ENCODE peak calls at places on chromosomes 4 and X, in eight cellular contexts. U, W, C, Q, M, E, R and G are unnamed samples.

GRCh38 chr4:57945298-57945697 is 835.1 kb upstream of the IGFBP7 start:
- DNase-seq in M (no peak), W (no peak), E (no peak), R (no peak), Q (no peak), C (no peak), U (no peak), G (no peak)

GRCh38 chr4:37682701-37683401 is 3.3 kb downstream of the RELL1 start:
- DNase-seq in C (no peak), E (peak; percentile 65), Q (no peak), M (peak; percentile 69), W (no peak), U (no peak), R (no peak), G (no peak)

GRCh38 chrX:17860811-17861495 is at the start of gene RAI2:
- DNase-seq in W (no peak), R (peak; percentile 75), U (no peak), E (no peak), C (peak; percentile 48), Q (no peak), M (peak; percentile 50), G (no peak)

GRCh38 chr4:38752393-38752961 is 30.3 kb downstream of the TLR10 start:
- DNase-seq in E (no peak), U (no peak), R (no peak), W (peak; percentile 54), C (no peak), M (no peak), Q (no peak), G (no peak)

GRCh38 chr4:971670-972500 is 1.5 kb downstream of the DGKQ start:
- DNase-seq in Q (no peak), U (no peak), M (no peak), R (no peak), W (peak; percentile 18), C (no peak), E (no peak), G (peak; percentile 31)

GRCh38 chr4:40564004-40564403 is 65.7 kb downstream of the RBM47 start:
- DNase-seq in Q (peak; percentile 58), C (no peak), W (peak; percentile 44), U (peak; percentile 29), R (no peak), E (no peak), M (no peak), G (peak; percentile 22)

GRCh38 chr4:174579421-174579820 is 57.1 kb upstream of the HPGD start:
- DNase-seq in E (no peak), M (no peak), Q (no peak), C (no peak), U (no peak), W (no peak), R (no peak), G (no peak)

GRCh38 chr4:119337010-119337409 is 15.1 kb upstream of the FABP2 start:
- DNase-seq in E (no peak), M (no peak), C (no peak), Q (no peak), W (no peak), U (no peak), R (no peak), G (no peak)

GRCh38 chr4:26397086-26397485 is 76.3 kb downstream of the RBPJ start:
- DNase-seq in U (no peak), Q (no peak), E (no peak), C (no peak), R (no peak), W (peak; percentile 4), M (no peak), G (no peak)

GRCh38 chr4:72712997-72713396 is 144.0 kb upstream of the ADAMTS3 start:
- DNase-seq in E (no peak), R (no peak), Q (no peak), W (no peak), M (no peak), U (no peak), C (no peak), G (no peak)

GRCh38 chrX:68839771-68840170 is 10.9 kb downstream of the EFNB1 start:
- DNase-seq in U (no peak), R (no peak), Q (no peak), W (no peak), C (no peak), E (no peak), M (no peak), G (no peak)

GRCh38 chrX:18353931-18354368 is 538 bp downstream of the SCML2 start:
- DNase-seq in Q (peak; percentile 23), R (peak; percentile 70), M (peak; percentile 38), C (peak; percentile 63), U (no peak), W (peak; percentile 30), E (peak; percentile 63), G (peak; percentile 3)

DNA sequence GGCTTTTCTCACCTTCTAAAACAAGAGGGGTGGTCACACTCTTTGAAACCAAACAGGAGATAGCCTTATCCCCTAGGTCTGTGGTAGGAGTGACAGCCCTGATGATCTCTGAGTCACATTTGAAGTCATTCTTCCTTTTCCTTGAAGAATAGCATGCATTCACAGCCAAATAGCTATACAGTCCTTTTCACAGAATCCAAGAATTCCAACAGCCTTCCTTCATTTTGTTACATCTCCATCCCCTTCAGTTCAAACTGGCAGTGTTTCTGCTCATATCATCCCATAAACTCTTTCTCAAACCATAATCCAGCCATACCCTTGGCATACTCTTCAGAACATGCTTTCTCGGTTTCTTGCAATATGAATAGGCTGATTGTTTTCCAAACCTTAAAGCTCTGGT is 33.3 kb upstream of the TMEM184C start:
- DNase-seq in M (no peak), R (no peak), Q (no peak), E (no peak), W (no peak), C (no peak), U (no peak), G (no peak)
- H3K9me2 ChIP-seq in M (no peaks in the 10 kb centered on the region), R (no peaks in the 10 kb centered on the region), Q (no peaks in the 10 kb centered on the region), E (no peaks in the 10 kb centered on the region), W (no peaks in the 10 kb centered on the region), C (no peaks in the 10 kb centered on the region), U (no peaks in the 10 kb centered on the region), G (no peaks in the 10 kb centered on the region)

GRCh38 chr4:103074598-103075434 is 1.7 kb downstream of the SLC9B2 start:
- DNase-seq in U (no peak), C (no peak), E (peak; percentile 54), W (peak; percentile 48), R (no peak), Q (peak; percentile 61), M (no peak), G (no peak)

GRCh38 chr4:103076777-103077347 is 301 bp upstream of the SLC9B2 start:
- DNase-seq in M (no peak), U (peak; percentile 3), E (peak; percentile 70), C (peak; percentile 8), Q (no peak), W (no peak), R (peak; percentile 28), G (no peak)

GRCh38 chr4:103075435-103075893 is 1.1 kb downstream of the SLC9B2 start:
- DNase-seq in W (peak; percentile 51), M (peak; percentile 63), E (no peak), U (peak; percentile 1), R (peak; percentile 26), Q (peak; percentile 10), C (no peak), G (no peak)

GRCh38 chr4:103074039-103074438 is 2.5 kb downstream of the SLC9B2 start:
- DNase-seq in E (peak; percentile 22), Q (no peak), W (no peak), R (no peak), C (no peak), U (no peak), M (no peak), G (no peak)

GRCh38 chr4:103075894-103076776 is at the start of gene SLC9B2:
- DNase-seq in W (peak; percentile 86), E (peak; percentile 79), Q (peak; percentile 50), R (peak; percentile 80), M (peak; percentile 78), U (peak; percentile 38), C (peak; percentile 83), G (no peak)
- H3K9me2 ChIP-seq in W (no peaks in the 10 kb centered on the region), E (no peaks in the 10 kb centered on the region), Q (no peaks in the 10 kb centered on the region), R (no peaks in the 10 kb centered on the region), M (no peaks in the 10 kb centered on the region), U (no peaks in the 10 kb centered on the region), C (no peaks in the 10 kb centered on the region), G (no peaks in the 10 kb centered on the region)

DNA sequence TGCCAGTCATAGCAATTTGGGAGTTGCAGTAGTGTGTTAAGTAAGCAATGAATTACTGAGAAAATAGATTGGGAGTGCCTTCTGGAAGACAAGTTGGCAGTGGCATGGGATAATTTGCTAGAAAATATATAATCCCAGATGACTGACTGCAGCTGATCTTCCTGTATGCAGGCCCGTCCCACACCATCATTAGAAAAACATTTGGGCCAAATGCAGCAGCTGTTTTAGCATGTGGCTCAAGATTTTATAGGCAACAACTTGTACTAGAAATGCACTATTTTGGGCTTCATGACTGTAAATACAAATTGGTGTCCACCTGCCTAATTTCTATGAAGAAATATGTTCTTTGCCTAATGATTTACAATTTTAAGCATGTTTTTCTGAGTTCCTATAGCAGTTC is 2.6 kb downstream of the TMPRSS11D start:
- DNase-seq in Q (no peak), W (no peak), R (no peak), E (no peak), C (no peak), M (no peak), U (no peak), G (no peak)
- H3K9me2 ChIP-seq in Q (no peaks in the 10 kb centered on the region), W (no peaks in the 10 kb centered on the region), R (no peaks in the 10 kb centered on the region), E (no peaks in the 10 kb centered on the region), C (no peaks in the 10 kb centered on the region), M (no peaks in the 10 kb centered on the region), U (no peaks in the 10 kb centered on the region), G (no peaks in the 10 kb centered on the region)

GRCh38 chrX:118541482-118541881 is 45.9 kb downstream of the DOCK11 start:
- DNase-seq in R (no peak), W (no peak), Q (no peak), M (no peak), E (no peak), U (no peak), C (no peak), G (no peak)

GRCh38 chrX:118540342-118540741 is 44.7 kb downstream of the DOCK11 start:
- DNase-seq in R (no peak), W (no peak), E (no peak), M (no peak), U (no peak), Q (no peak), C (no peak), G (no peak)

GRCh38 chrX:118536204-118536603 is 40.6 kb downstream of the DOCK11 start:
- DNase-seq in C (no peak), M (no peak), Q (no peak), E (no peak), R (no peak), W (no peak), U (no peak), G (no peak)

GRCh38 chrX:118534716-118535493 is 39.3 kb downstream of the DOCK11 start:
- DNase-seq in Q (no peak), M (no peak), W (peak; percentile 20), R (no peak), E (no peak), U (no peak), C (peak; percentile 31), G (no peak)

DNA sequence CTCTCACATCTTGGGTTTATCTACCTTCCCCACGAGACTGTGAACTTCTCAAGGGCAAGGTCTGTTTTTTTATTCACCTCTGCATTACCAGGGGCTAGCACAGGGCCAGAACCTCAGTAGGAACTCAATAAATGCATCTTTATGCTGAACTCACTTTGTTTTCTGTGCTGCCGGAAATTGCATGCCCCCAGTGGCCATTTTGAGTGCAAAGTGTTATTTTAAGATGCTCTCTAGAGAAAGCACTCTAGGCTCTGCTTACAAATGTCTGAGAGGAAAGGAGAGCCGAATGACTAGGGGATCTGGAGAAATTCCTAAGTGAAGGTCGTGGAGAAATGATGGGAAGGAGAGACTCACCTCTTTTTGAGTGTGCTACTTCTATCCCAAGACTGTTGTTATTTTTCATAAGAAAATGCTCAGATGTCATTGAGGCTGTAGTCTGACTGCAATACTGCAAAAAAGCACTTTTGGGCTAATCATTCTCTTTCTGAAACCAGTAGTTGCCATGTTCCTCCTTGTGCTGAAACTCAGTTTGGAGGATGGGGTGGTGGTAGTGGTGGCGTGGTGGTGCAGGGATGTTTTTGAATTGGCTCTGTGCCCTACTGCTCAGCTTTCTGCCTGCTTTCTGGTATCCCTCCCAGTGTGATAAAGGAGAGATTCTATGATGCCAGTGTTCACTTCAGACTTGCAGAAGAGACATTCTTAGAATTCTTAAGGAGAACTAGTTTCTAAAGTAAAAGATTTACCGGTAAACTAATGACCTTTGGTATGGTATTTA is 41.3 kb downstream of the DOCK11 start:
- DNase-seq in Q (peak; percentile 10), U (no peak), R (peak; percentile 18), W (peak; percentile 31), C (peak; percentile 65), E (peak; percentile 67), M (no peak), G (peak; percentile 51)
- H3K9me2 ChIP-seq in Q (no peaks in the 10 kb centered on the region), U (no peaks in the 10 kb centered on the region), R (no peaks in the 10 kb centered on the region), W (no peaks in the 10 kb centered on the region), C (no peaks in the 10 kb centered on the region), E (no peaks in the 10 kb centered on the region), M (no peaks in the 10 kb centered on the region), G (no peaks in the 10 kb centered on the region)